ENCODE peak calls at places on chromosomes 7 and 10, in four cellular contexts. S is activated CD8-positive, alpha-beta memory T cell treated with anti-CD3 and anti-CD28 coated beads for 4 hours; U is stimulated activated CD8-positive, alpha-beta memory T cell treated with anti-CD3 and anti-CD28 coated beads, Interleukin-12 subunit alpha, Interleukin-12 subunit beta, amount 100 ng/mL, for 4 hours; B is Calu3. K is an unnamed sample.

GRCh38 chr10:12417341-12417740 is 68.0 kb downstream of the CAMK1D start:
- DNase-seq in U (no peak), B (no peak), S (no peak), K (no peak)

GRCh38 chr10:33229944-33230267 is 104.6 kb downstream of the NRP1 start:
- DNase-seq in B (no peak), S (no peak), U (no peak), K (no peak)

GRCh38 chr7:128810473-128810872 is 18.7 kb downstream of the CCDC136 start:
- DNase-seq in B (no peak), S (no peak), U (no peak), K (no peak)

GRCh38 chr10:70440296-70441160 is 953 bp downstream of the NODAL start:
- DNase-seq in S (no peak), B (no peak), U (no peak), K (no peak)

GRCh38 chr7:107505362-107505761 is 35.5 kb downstream of the GPR22 start:
- DNase-seq in B (no peak), U (no peak), S (no peak), K (no peak)

GRCh38 chr10:24385776-24386175 is 176.8 kb downstream of the KIAA1217 start:
- DNase-seq in S (no peak), U (no peak), B (no peak), K (no peak)

GRCh38 chr7:117505238-117505637 is 25.4 kb downstream of the CFTR start:
- DNase-seq in U (no peak), B (no peak), S (no peak), K (no peak)

GRCh38 chr7:157292770-157293412 is 43.9 kb upstream of the DNAJB6 start:
- DNase-seq in S (no peak), U (no peak), B (peak; percentile 56), K (no peak)

GRCh38 chr7:47651355-47652317 is 69.7 kb upstream of the TNS3 start:
- DNase-seq in S (no peak), B (peak; percentile 30), U (no peak), K (no peak)

GRCh38 chr7:44050915-44051560 is 6.5 kb downstream of the DBNL start:
- DNase-seq in S (no peak), B (no peak), U (no peak), K (no peak)

GRCh38 chr7:23654508-23654907 is 25.5 kb upstream of the FAM221A start:
- DNase-seq in U (no peak), B (peak; percentile 40), S (no peak), K (no peak)

GRCh38 chr10:22701132-22701851 is 13.1 kb downstream of the PIP4K2A start:
- DNase-seq in B (no peak), S (no peak), U (no peak), K (no peak)

GRCh38 chr7:80432166-80432565 is 79.7 kb downstream of the GNAT3 start:
- DNase-seq in S (no peak), B (no peak), U (no peak), K (no peak)

GRCh38 chr10:93445097-93445960 is 36.8 kb downstream of the MYOF start:
- DNase-seq in S (no peak), U (no peak), B (peak; percentile 91), K (no peak)

GRCh38 chr7:151076863-151077704 is 3.5 kb downstream of the FASTK start:
- DNase-seq in U (no peak), B (peak; percentile 60), S (no peak), K (no peak)

GRCh38 chr7:157412021-157412443 is 75.2 kb downstream of the DNAJB6 start:
- DNase-seq in B (no peak), U (peak; percentile 19), S (peak; percentile 18), K (no peak)

GRCh38 chr10:8072211-8072610 is 17.7 kb downstream of the GATA3 start:
- DNase-seq in U (no peak), S (no peak), B (no peak), K (no peak)

GRCh38 chr7:44634839-44635591 is 28.6 kb downstream of the OGDH start:
- DNase-seq in U (no peak), S (no peak), B (no peak), K (peak; percentile 44)

GRCh38 chr10:49359349-49360231 is 36.3 kb downstream of the DRGX start:
- DNase-seq in U (no peak), S (no peak), B (no peak), K (no peak)

GRCh38 chr10:30091136-30091535 is 31.8 kb upstream of the JCAD start:
- DNase-seq in U (no peak), B (no peak), S (no peak), K (no peak)

GRCh38 chr7:151661556-151661955 is 141.9 kb upstream of the RHEB start:
- DNase-seq in S (no peak), B (peak; percentile 29), U (no peak), K (no peak)

GRCh38 chr7:73555411-73555982 is 2.0 kb downstream of the BCL7B start:
- DNase-seq in S (no peak), U (no peak), B (no peak), K (no peak)

GRCh38 chr10:119776536-119776935 is 50.7 kb downstream of the INPP5F start:
- DNase-seq in U (no peak), S (no peak), B (no peak), K (no peak)

GRCh38 chr7:113299748-113300147 is 181.4 kb upstream of the SMIM30 start:
- DNase-seq in S (no peak), B (no peak), U (no peak), K (no peak)

GRCh38 chr7:151080091-151080521 is 503 bp downstream of the FASTK start:
- DNase-seq in B (no peak), U (no peak), S (no peak), K (no peak)

GRCh38 chr7:25305831-25306230 is 77.5 kb upstream of the NPVF start:
- DNase-seq in U (no peak), B (no peak), S (no peak), K (no peak)

GRCh38 chr10:96690755-96691730 is 29.3 kb downstream of the PIK3AP1 start:
- DNase-seq in U (no peak), B (no peak), S (no peak), K (no peak)

GRCh38 chr10:47413531-47414226 is 29.6 kb upstream of the ZNF488 start:
- DNase-seq in S (no peak), U (no peak), B (no peak), K (no peak)

GRCh38 chr7:7321681-7322080 is 139.3 kb downstream of the C1GALT1 start:
- DNase-seq in U (no peak), S (no peak), B (peak; percentile 49), K (no peak)

GRCh38 chr7:30988346-30989005 is 24.7 kb downstream of the GHRHR start:
- DNase-seq in B (peak; percentile 86), S (no peak), U (no peak), K (no peak)

GRCh38 chr7:90473819-90474218 is 4.4 kb downstream of the PTTG1IP2 start:
- DNase-seq in S (no peak), U (no peak), B (no peak), K (no peak)

GRCh38 chr10:84590794-84591193 is 262.4 kb downstream of the CCSER2 start:
- DNase-seq in B (no peak), S (no peak), U (no peak), K (no peak)

GRCh38 chr10:6494934-6495592 is 85.0 kb downstream of the PRKCQ start:
- DNase-seq in B (no peak), U (peak; percentile 22), S (no peak), K (peak; percentile 52)

GRCh38 chr10:92342801-92343200 is 51.8 kb downstream of the MARCHF5 start:
- DNase-seq in B (no peak), U (no peak), S (no peak), K (no peak)

GRCh38 chr7:83410989-83411591 is 237.8 kb downstream of the SEMA3E start:
- DNase-seq in B (peak; percentile 9), U (no peak), S (no peak), K (no peak)

GRCh38 chr7:102287465-102288146 is 938 bp downstream of the SH2B2 start:
- DNase-seq in S (no peak), U (no peak), B (no peak), K (no peak)

GRCh38 chr7:5557920-5558401 is 134.3 kb upstream of the TNRC18 start:
- DNase-seq in B (peak; percentile 66), S (no peak), U (no peak), K (no peak)